ENCODE peak calls at places on chromosome 6, in four cellular contexts. E is neural crest cell, H is WTC11, I is tibial artery. L is an unnamed sample.

GRCh38 chr6:14267885-14268660 is 150.5 kb downstream of the CD83 start:
- DNase-seq in E (no peak), H (no peak), I (no peak), L (no peak)

GRCh38 chr6:37675606-37676005 is 22.1 kb downstream of the MDGA1 start:
- DNase-seq in E (no peak), H (no peak), I (no peak), L (no peak)

GRCh38 chr6:130598021-130598989 is 228.9 kb upstream of the SMLR1 start:
- DNase-seq in E (no peak), H (no peak), I (no peak), L (no peak)

GRCh38 chr6:98039876-98040605 is 757.0 kb upstream of the MMS22L start:
- DNase-seq in E (no peak), H (no peak), I (no peak), L (no peak)

GRCh38 chr6:33199687-33200233 is 705 bp downstream of the RXRB start:
- DNase-seq in E (no peak), H (peak), I (no peak), L (no peak)

GRCh38 chr6:139112561-139112960 is 22.3 kb upstream of the HECA start:
- DNase-seq in E (no peak), H (no peak), I (no peak), L (no peak)

GRCh38 chr6:41581381-41581991 is 35.3 kb downstream of the FOXP4 start:
- DNase-seq in E (no peak), H (no peak), I (no peak), L (no peak)

GRCh38 chr6:10429638-10430427 is 15.0 kb upstream of the TFAP2A start:
- DNase-seq in E (no peak), H (no peak), I (no peak), L (no peak)

GRCh38 chr6:85261250-85261649 is 188.6 kb upstream of the NT5E start:
- DNase-seq in E (no peak), H (no peak), I (no peak), L (no peak)

GRCh38 chr6:23522751-23523527 is 603.1 kb upstream of the NRSN1 start:
- DNase-seq in E (no peak), H (no peak), I (no peak), L (peak)

GRCh38 chr6:130050230-130050629 is 31.8 kb downstream of the L3MBTL3 start:
- DNase-seq in E (no peak), H (no peak), I (no peak), L (no peak)

GRCh38 chr6:126628125-126628524 is 288.2 kb downstream of the CENPW start:
- DNase-seq in E (no peak), H (no peak), I (no peak), L (no peak)

GRCh38 chr6:170232186-170233002 is 58.5 kb downstream of the DLL1 start:
- DNase-seq in E (no peak), H (no peak), I (no peak), L (no peak)

GRCh38 chr6:150410906-150411305 is 42.1 kb downstream of the IYD start:
- DNase-seq in E (no peak), H (no peak), I (no peak), L (no peak)

GRCh38 chr6:15776458-15776980 is 113.7 kb upstream of the DTNBP1 start:
- DNase-seq in E (no peak), H (no peak), I (no peak), L (no peak)

GRCh38 chr6:20404641-20405032 is 3.0 kb downstream of the E2F3 start:
- DNase-seq in E (peak), H (peak), I (no peak), L (peak)

GRCh38 chr6:142714956-142715355 is 230.0 kb downstream of the HIVEP2 start:
- DNase-seq in E (no peak), H (no peak), I (no peak), L (no peak)

GRCh38 chr6:148824291-148824690 is 77.5 kb downstream of the UST start:
- DNase-seq in E (no peak), H (no peak), I (no peak), L (no peak)

GRCh38 chr6:138817799-138818198 is 21.9 kb downstream of the ECT2L start:
- DNase-seq in E (no peak), H (peak), I (no peak), L (no peak)

DNA sequence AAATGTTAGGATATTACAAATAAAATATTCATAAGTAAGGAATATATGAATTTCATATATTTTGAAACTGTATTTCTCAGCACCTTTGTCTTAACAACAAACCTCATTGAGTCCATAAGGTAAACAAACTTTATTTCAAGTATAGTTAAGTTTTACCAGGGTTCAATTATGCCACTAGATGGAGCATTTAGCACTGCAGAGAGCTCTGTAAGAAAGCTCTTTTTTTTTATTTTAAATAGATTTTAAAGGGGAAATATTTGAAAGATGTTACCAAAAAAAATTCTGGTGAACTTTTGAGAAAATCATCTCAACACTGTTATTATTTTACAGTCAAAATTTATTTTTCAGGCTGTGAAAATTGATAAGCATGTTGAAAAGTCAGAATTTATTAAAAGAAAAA is 955.2 kb upstream of the EYS start:
- DNase-seq in E (no peak), H (no peak), I (no peak), L (no peak)
- TF ChIP-seq CTCF in E (peak), H (no peak), I (no peak), L (peak)

GRCh38 chr6:7628915-7629314 is 38.9 kb downstream of the SNRNP48 start:
- DNase-seq in E (no peak), H (no peak), I (no peak), L (no peak)
- TF ChIP-seq CTCF in E (no peak), H (no peak), I (no peak), L (no peak)

GRCh38 chr6:165245287-165245686 is 64.1 kb downstream of the C6orf118 start:
- DNase-seq in E (no peak), H (no peak), I (no peak), L (no peak)
- TF ChIP-seq CTCF in E (peak), H (no peak), I (no peak), L (peak)

GRCh38 chr6:48733581-48733980 is 622.6 kb upstream of the PTCHD4 start:
- DNase-seq in E (no peak), H (no peak), I (no peak), L (no peak)

DNA sequence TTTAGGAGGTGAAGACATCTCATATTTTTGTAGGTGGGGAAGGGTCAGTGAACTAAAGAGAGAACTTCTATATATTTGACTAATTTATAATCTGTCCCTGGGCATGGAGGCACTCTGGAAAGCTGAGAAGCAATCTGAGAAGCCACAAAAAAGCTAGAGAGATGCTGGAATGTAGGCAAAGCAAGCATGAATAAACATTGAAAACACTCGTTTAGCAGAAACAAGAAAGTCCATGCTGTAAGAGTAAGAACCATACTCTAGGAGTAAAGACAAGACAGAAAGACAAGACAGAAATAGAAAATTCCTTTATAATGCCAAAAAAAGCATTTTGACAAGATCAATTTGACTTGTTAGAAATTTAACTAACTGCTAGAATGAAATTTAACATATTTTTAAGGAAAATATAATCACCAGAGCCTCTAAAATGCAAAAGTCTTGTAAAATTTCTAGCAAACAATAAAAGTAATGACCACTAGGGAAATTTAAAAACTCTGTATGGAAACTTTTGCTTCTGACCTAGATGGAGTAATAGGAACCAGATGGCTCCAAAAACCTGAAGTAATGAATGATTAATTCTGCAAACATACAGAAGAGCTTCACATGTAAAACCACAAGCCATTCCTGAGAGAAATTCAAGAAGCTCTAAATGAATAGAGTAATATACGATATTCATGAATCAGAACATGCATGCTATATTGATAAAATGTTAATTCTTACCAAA is 625.6 kb upstream of the PTCHD4 start:
- DNase-seq in E (no peak), H (no peak), I (no peak), L (no peak)
- TF ChIP-seq CTCF in E (no peak), H (no peak), I (no peak), L (peak)

DNA sequence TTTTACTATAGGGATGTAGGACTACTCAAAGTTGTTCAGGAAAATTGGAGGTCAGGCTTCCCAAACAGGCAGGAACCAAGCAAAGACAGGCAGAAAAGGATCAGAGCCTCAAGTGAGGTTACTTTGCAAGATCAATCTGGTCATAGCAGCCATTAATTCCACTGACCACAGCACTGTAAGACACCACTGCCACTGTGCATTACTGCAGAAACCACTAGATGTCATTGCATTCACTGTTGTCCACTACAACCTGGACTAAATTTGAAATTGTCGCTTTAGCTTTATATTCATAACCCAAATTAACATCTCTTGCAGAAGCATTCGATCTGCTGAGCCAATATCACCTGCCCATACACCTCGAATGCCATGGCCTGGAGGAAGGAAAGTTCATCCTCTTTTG is 126.9 kb upstream of the UFL1 start:
- DNase-seq in E (no peak), H (no peak), I (no peak), L (no peak)
- TF ChIP-seq CTCF in E (peak), H (no peak), I (no peak), L (peak)

GRCh38 chr6:47678739-47679138 is 19.6 kb upstream of the ADGRF4 start:
- DNase-seq in E (no peak), H (no peak), I (no peak), L (no peak)
- TF ChIP-seq CTCF in E (no peak), H (no peak), I (no peak), L (no peak)

DNA sequence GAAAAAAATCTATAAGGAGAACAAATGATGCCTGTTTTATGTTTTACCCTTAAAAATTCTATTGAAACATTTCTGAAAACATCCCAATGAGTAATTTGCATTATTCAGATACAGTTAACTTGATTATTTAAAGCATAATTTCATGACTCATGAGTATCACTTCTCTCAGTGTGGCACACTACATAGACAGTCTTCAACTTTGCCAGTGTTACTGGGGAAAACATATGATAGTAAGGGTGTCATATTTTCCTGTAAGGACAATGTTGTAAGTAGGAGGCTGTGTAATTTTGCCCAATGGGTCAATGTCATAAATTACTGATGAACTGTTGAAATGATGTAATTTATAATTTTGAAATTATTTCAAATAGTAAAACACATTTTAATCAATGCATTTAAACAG is 125.6 kb downstream of the PHACTR1 start:
- DNase-seq in E (no peak), H (no peak), I (no peak), L (no peak)
- TF ChIP-seq CTCF in E (no peak), H (no peak), I (no peak), L (no peak)

L was measured in glutamatergic neuron.